ENCODE peak calls at places on chromosomes 12 and 14, in six cellular contexts. U, V, R, G, Z and D are unnamed samples.

GRCh38 chr14:63486729-63487128 is 56.4 kb downstream of the PPP2R5E start:
- DNase-seq in U (no peak), V (no peak), R (no peak), G (peak), Z (no peak), D (no peak)

GRCh38 chr12:68374315-68374982 is 42.3 kb upstream of the MDM1 start:
- DNase-seq in U (no peak), V (no peak), R (peak), G (no peak), Z (no peak), D (peak)

GRCh38 chr12:98418357-98419075 is 96.9 kb upstream of the TMPO start:
- DNase-seq in U (peak), V (no peak), R (no peak), G (peak), Z (no peak), D (no peak)

GRCh38 chr12:26789731-26790644 is 43.0 kb downstream of the ITPR2 start:
- DNase-seq in U (peak), V (no peak), R (no peak), G (peak), Z (peak), D (no peak)

GRCh38 chr12:128258866-128259555 is 8.0 kb upstream of the TMEM132C start:
- DNase-seq in U (no peak), V (no peak), R (no peak), G (no peak), Z (no peak), D (no peak)

GRCh38 chr14:60944206-60944605 is 36.7 kb downstream of the TRMT5 start:
- DNase-seq in U (no peak), V (no peak), R (no peak), G (no peak), Z (no peak), D (no peak)

GRCh38 chr14:54792288-54792687 is 110.3 kb downstream of the GCH1 start:
- DNase-seq in U (no peak), V (no peak), R (no peak), G (no peak), Z (no peak), D (no peak)

GRCh38 chr14:89025581-89026236 is 201.3 kb downstream of the TTC8 start:
- DNase-seq in U (no peak), V (no peak), R (no peak), G (peak), Z (no peak), D (no peak)

GRCh38 chr14:22646570-22647254 is 2.6 kb upstream of the OR6J1 start:
- DNase-seq in U (peak), V (no peak), R (no peak), G (peak), Z (no peak), D (no peak)

GRCh38 chr12:38744056-38744455 is 161.3 kb downstream of the CPNE8 start:
- DNase-seq in U (no peak), V (no peak), R (no peak), G (no peak), Z (no peak), D (no peak)

GRCh38 chr14:100039903-100040302 is 25.3 kb upstream of the EVL start:
- DNase-seq in U (no peak), V (no peak), R (no peak), G (no peak), Z (no peak), D (no peak)

GRCh38 chr12:44334347-44334746 is 498.5 kb downstream of the TMEM117 start:
- DNase-seq in U (no peak), V (no peak), R (no peak), G (no peak), Z (no peak), D (no peak)

GRCh38 chr12:96878704-96879103 is 28.4 kb upstream of the NEDD1 start:
- DNase-seq in U (peak), V (no peak), R (no peak), G (peak), Z (no peak), D (no peak)

GRCh38 chr14:60723218-60724079 is 702 bp downstream of the SIX4 start:
- DNase-seq in U (peak), V (peak), R (peak), G (peak), Z (peak), D (no peak)